ENCODE peak calls at places on chromosomes 3 and 15, in eight cellular contexts. Q is right cardiac atrium, Y is HCT116, L is psoas muscle, A is bronchial epithelial cell, O is brain microvascular endothelial cell, Z is uterus, X is HL-60. P is an unnamed sample. For H3K27me3, the result is how much of the 10 kb centered on the place peaks cover.

GRCh38 chr3:45124379-45124778 is 21.8 kb downstream of the CDCP1 start:
- DNase-seq in Q (no peak), Y (no peak), L (peak), A (peak), O (peak), Z (peak), X (no peak), P (no peak)

GRCh38 chr15:31974855-31975421 is 55.4 kb upstream of the CHRNA7 start:
- DNase-seq in Q (no peak), Y (no peak), L (no peak), A (peak), O (peak), Z (no peak), X (no peak), P (peak)

GRCh38 chr3:66473637-66474036 is 27.2 kb downstream of the LRIG1 start:
- DNase-seq in Q (no peak), Y (no peak), L (no peak), A (no peak), O (peak), Z (no peak), X (no peak), P (no peak)

GRCh38 chr15:81239190-81239589 is 42.5 kb downstream of the IL16 start:
- DNase-seq in Q (no peak), Y (no peak), L (no peak), A (no peak), O (no peak), Z (no peak), X (no peak), P (no peak)

GRCh38 chr3:45938043-45938435 is 5.2 kb upstream of the CXCR6 start:
- DNase-seq in Q (no peak), Y (no peak), L (no peak), A (no peak), O (no peak), Z (no peak), X (no peak), P (no peak)

GRCh38 chr15:55434989-55435825 is 26.9 kb downstream of the PIERCE2 start:
- DNase-seq in Q (no peak), Y (peak), L (no peak), A (peak), O (peak), Z (no peak), X (peak), P (peak)

GRCh38 chr3:89624494-89624893 is 517.1 kb downstream of the EPHA3 start:
- DNase-seq in Q (no peak), Y (no peak), L (no peak), A (no peak), O (no peak), Z (no peak), X (no peak), P (no peak)

GRCh38 chr3:29195055-29195454 is 85.8 kb upstream of the RBMS3 start:
- DNase-seq in Q (no peak), Y (no peak), L (no peak), A (peak), O (no peak), Z (no peak), X (no peak), P (no peak)

GRCh38 chr15:66921319-66921718 is 144.1 kb upstream of the SMAD3 start:
- DNase-seq in Q (peak), Y (no peak), L (no peak), A (no peak), O (no peak), Z (no peak), X (peak), P (no peak)

GRCh38 chr3:29067014-29067413 is 213.9 kb upstream of the RBMS3 start:
- DNase-seq in Q (no peak), Y (no peak), L (no peak), A (peak), O (no peak), Z (no peak), X (no peak), P (no peak)

GRCh38 chr3:142947799-142948575 is 15.5 kb downstream of the PAQR9 start:
- DNase-seq in Q (peak), Y (no peak), L (no peak), A (peak), O (peak), Z (no peak), X (no peak), P (no peak)

GRCh38 chr3:187767266-187768032 is 22.2 kb upstream of the BCL6 start:
- DNase-seq in Q (no peak), Y (no peak), L (no peak), A (peak), O (peak), Z (no peak), X (no peak), P (no peak)

GRCh38 chr3:71114610-71115009 is 468.9 kb downstream of the FOXP1 start:
- DNase-seq in Q (no peak), Y (no peak), L (no peak), A (no peak), O (no peak), Z (no peak), X (no peak), P (no peak)

GRCh38 chr15:62850791-62851291 is 191.7 kb upstream of the TPM1 start:
- DNase-seq in Q (no peak), Y (no peak), L (no peak), A (peak), O (peak), Z (no peak), X (no peak), P (no peak)

GRCh38 chr3:32818431-32819085 is 761 bp downstream of the TRIM71 start:
- DNase-seq in Q (no peak), Y (no peak), L (no peak), A (no peak), O (no peak), Z (no peak), X (no peak), P (no peak)
- H3K27me3 ChIP-seq in Q (under half), Y (under half), L (under half), A (under half), O (half or more), Z (under half), X (under half), P (under half)

DNA sequence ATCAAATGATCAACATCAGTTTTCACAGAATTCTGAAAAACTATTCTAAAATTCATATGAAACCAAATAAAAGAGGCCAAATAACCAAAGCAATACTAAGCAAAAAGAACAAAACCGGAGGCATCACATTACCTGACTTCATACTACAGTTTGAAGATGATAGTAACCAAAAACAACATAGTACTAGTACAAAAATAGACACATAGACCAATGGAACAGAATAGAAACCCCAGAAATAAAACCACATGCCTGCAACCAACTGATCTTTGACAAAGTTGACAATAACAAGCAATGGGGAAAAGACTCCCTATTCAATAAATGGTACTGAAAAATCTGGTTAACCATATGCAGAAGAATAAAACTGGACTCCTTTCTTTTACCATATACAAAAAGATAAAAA is 75.7 kb upstream of the FXR1 start:
- DNase-seq in Q (no peak), Y (no peak), L (no peak), A (no peak), O (no peak), Z (no peak), X (no peak), P (no peak)
- H3K27me3 ChIP-seq in Q (under half), Y (under half), L (under half), A (under half), O (under half), Z (under half), X (under half), P (under half)

GRCh38 chr3:32819581-32820348 is 2.0 kb downstream of the TRIM71 start:
- DNase-seq in Q (no peak), Y (no peak), L (no peak), A (no peak), O (no peak), Z (no peak), X (no peak), P (no peak)
- H3K27me3 ChIP-seq in Q (under half), Y (under half), L (under half), A (under half), O (half or more), Z (under half), X (under half), P (under half)

GRCh38 chr3:182618085-182618732 is 175.1 kb upstream of the ATP11B start:
- DNase-seq in Q (no peak), Y (no peak), L (no peak), A (peak), O (no peak), Z (no peak), X (no peak), P (peak)

GRCh38 chr3:182618981-182619591 is 174.2 kb upstream of the ATP11B start:
- DNase-seq in Q (no peak), Y (peak), L (no peak), A (peak), O (peak), Z (no peak), X (no peak), P (no peak)

GRCh38 chr3:182621435-182622240 is 171.7 kb upstream of the ATP11B start:
- DNase-seq in Q (no peak), Y (no peak), L (no peak), A (no peak), O (no peak), Z (no peak), X (no peak), P (no peak)

GRCh38 chr3:182620715-182621434 is 172.4 kb upstream of the ATP11B start:
- DNase-seq in Q (no peak), Y (no peak), L (no peak), A (no peak), O (no peak), Z (no peak), X (no peak), P (no peak)

DNA sequence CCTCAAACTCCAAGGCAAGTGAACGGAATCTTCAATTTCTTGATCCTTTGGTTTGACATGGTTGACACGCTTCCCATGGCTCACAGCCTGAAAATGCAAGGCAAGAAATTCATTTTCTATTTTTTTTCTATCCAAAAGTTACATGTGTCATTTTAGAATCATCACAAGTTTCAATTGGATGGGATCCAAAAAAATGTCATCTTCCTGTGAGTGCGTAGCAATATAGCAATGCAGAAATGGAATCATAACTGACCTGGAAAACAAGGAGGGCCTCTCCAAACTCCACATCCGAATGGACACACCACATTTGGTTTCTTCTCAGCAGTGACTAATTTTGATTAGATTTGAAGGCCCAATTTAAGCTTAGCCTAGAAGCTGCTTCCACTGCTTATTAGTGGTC is 175.8 kb upstream of the ATP11B start:
- DNase-seq in Q (no peak), Y (no peak), L (no peak), A (peak), O (no peak), Z (no peak), X (no peak), P (no peak)
- H3K27me3 ChIP-seq in Q (under half), Y (under half), L (under half), A (under half), O (under half), Z (under half), X (under half), P (under half)

DNA sequence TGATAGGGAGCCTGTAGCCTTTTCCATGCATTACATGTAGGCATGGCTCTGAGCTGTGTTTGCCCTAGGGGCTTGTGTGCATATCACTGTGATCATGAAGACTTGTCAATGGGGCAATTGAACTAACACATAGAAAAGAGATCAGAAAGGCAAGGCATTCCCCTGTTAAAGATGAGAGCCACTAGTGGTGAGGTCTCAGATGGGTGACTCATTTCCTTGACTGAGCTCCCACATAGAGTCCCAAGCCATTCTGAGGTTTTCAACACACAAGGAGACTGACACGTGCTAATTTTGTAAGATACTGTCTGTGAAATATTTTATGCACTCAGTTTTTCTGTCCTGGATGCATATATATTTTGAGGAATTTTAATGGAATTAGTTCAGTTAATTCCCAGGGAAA is 53.8 kb downstream of the SAMMSON start:
- DNase-seq in Q (no peak), Y (no peak), L (no peak), A (peak), O (peak), Z (no peak), X (no peak), P (no peak)
- H3K27me3 ChIP-seq in Q (under half), Y (under half), L (under half), A (under half), O (under half), Z (under half), X (under half), P (under half)

GRCh38 chr3:13878711-13879101 is 1.2 kb downstream of the WNT7A start:
- DNase-seq in Q (no peak), Y (no peak), L (no peak), A (no peak), O (no peak), Z (no peak), X (no peak), P (no peak)
- H3K27me3 ChIP-seq in Q (under half), Y (under half), L (under half), A (under half), O (under half), Z (under half), X (under half), P (under half)

GRCh38 chr15:76346666-76347506 is 10.3 kb downstream of the ISL2 start:
- DNase-seq in Q (no peak), Y (no peak), L (no peak), A (no peak), O (no peak), Z (no peak), X (no peak), P (no peak)

GRCh38 chr15:76347507-76348055 is 11.0 kb downstream of the ISL2 start:
- DNase-seq in Q (no peak), Y (no peak), L (no peak), A (no peak), O (no peak), Z (no peak), X (no peak), P (no peak)

GRCh38 chr15:76343313-76343996 is 6.9 kb downstream of the ISL2 start:
- DNase-seq in Q (no peak), Y (no peak), L (no peak), A (no peak), O (no peak), Z (no peak), X (no peak), P (no peak)

GRCh38 chr15:76345880-76346665 is 9.5 kb downstream of the ISL2 start:
- DNase-seq in Q (no peak), Y (no peak), L (no peak), A (no peak), O (no peak), Z (no peak), X (peak), P (no peak)

DNA sequence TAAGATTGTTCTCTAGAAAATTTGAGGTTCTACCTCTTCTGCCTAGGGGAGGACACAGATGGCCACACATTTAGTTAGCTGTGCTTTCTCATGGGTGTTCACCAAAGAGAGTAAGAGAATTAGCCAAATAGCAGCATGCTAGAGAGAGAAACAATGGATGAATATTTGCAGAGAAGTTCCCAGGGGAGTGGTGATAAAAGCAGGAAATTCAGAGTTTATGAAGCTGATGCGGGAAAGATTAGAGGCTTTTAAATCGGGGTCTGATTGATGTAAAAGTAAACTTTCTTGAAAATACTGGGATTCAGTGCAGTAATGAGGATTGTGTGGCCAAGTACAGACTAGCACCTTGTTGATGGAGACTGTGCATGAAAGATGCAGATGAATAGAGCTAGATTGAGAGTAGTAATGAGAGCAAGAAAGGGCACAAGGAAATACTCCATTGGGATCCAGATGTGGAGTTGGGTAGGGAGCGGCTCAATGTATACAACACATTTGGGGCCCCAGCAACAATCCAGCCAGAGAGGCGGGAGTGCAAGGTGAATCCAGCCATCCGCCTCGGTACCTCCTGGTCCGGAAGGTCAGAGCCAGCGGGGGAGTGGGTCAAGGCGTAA is 8.8 kb downstream of the ISL2 start:
- DNase-seq in Q (no peak), Y (no peak), L (no peak), A (no peak), O (no peak), Z (no peak), X (no peak), P (no peak)
- H3K27me3 ChIP-seq in Q (under half), Y (under half), L (under half), A (under half), O (half or more), Z (half or more), X (under half), P (half or more)

DNA sequence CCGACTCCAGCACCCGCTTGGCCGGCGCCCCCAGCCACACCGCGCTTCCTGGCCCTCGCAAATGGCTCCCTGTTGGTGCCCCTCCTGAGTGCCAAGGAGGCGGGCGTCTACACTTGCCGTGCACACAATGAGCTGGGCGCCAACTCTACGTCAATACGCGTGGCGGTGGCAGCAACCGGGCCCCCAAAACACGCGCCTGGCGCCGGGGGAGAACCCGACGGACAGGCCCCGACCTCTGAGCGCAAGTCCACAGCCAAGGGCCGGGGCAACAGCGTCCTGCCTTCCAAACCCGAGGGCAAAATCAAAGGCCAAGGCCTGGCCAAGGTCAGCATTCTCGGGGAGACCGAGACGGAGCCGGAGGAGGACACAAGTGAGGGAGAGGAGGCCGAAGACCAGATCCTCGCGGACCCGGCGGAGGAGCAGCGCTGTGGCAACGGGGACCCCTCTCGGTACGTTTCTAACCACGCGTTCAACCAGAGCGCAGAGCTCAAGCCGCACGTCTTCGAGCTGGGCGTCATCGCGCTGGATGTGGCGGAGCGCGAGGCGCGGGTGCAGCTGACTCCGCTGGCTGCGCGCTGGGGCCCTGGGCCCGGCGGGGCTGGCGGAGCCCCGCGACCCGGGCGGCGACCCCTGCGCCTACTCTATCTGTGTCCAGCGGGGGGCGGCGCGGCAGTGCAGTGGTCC is 3.5 kb downstream of the ISLR2 start:
- DNase-seq in Q (peak), Y (no peak), L (no peak), A (no peak), O (no peak), Z (no peak), X (no peak), P (no peak)
- H3K27me3 ChIP-seq in Q (under half), Y (under half), L (half or more), A (half or more), O (half or more), Z (under half), X (half or more), P (half or more)